ENCODE peak calls at places on chromosomes 5 and 9, in four cellular contexts. I is tibial artery, Q is choroid plexus epithelial cell, D is upper lobe of right lung. O is an unnamed sample.

GRCh38 chr5:60010328-60010727 is 116.8 kb upstream of the PDE4D start:
- DNase-seq in I (no peak), Q (no peak), D (no peak), O (no peak)

GRCh38 chr9:14222149-14222835 is 91.6 kb downstream of the NFIB start:
- DNase-seq in D (no peak), I (no peak), Q (no peak), O (no peak)

GRCh38 chr5:168992687-168993086 is 308.3 kb downstream of the SLIT3 start:
- DNase-seq in D (no peak), I (no peak), Q (no peak), O (no peak)

GRCh38 chr9:15724006-15724405 is 171.2 kb downstream of the CCDC171 start:
- DNase-seq in I (no peak), D (no peak), Q (peak), O (no peak)

GRCh38 chr5:145855842-145856267 is 17.0 kb downstream of the GRXCR2 start:
- DNase-seq in D (no peak), Q (no peak), I (no peak), O (no peak)

GRCh38 chr9:99105152-99106043 is 485 bp downstream of the TGFBR1 start:
- DNase-seq in D (peak), Q (peak), I (peak), O (peak)

GRCh38 chr9:32350682-32351081 is 33.8 kb upstream of the ACO1 start:
- DNase-seq in D (no peak), I (no peak), Q (peak), O (no peak)

GRCh38 chr9:4936823-4937222 is 48.2 kb upstream of the JAK2 start:
- DNase-seq in Q (no peak), D (no peak), I (no peak), O (no peak)

GRCh38 chr5:39948867-39949468 is 524.2 kb upstream of the DAB2 start:
- DNase-seq in I (no peak), D (no peak), Q (peak), O (no peak)

GRCh38 chr9:13033959-13034695 is 245.4 kb downstream of the MPDZ start:
- DNase-seq in Q (peak), D (peak), I (peak), O (peak)

GRCh38 chr9:36191290-36191645 is 547 bp downstream of the CLTA start:
- DNase-seq in Q (peak), I (no peak), D (peak), O (peak)

GRCh38 chr5:161566081-161566480 is 19.6 kb upstream of the GABRB2 start:
- DNase-seq in D (no peak), I (no peak), Q (no peak), O (no peak)

GRCh38 chr9:137461663-137462395 is 2.7 kb upstream of the NSMF start:
- DNase-seq in I (peak), Q (peak), D (peak), O (peak)

GRCh38 chr9:2260401-2261306 is 245.5 kb downstream of the SMARCA2 start:
- DNase-seq in I (no peak), D (no peak), Q (peak), O (no peak)

GRCh38 chr9:133108794-133109641 is 12.0 kb downstream of the RALGDS start:
- DNase-seq in I (peak), Q (no peak), D (peak), O (peak)

GRCh38 chr5:31563216-31563615 is 31.1 kb downstream of the C5orf22 start:
- DNase-seq in Q (peak), D (no peak), I (no peak), O (no peak)

GRCh38 chr9:34382879-34383278 is 6.2 kb upstream of the MYORG start:
- DNase-seq in D (peak), I (no peak), Q (no peak), O (no peak)

GRCh38 chr9:4985376-4986266 is 549 bp downstream of the JAK2 start:
- DNase-seq in I (no peak), D (peak), Q (peak), O (peak)

GRCh38 chr9:123643518-123643917 is 286.4 kb downstream of the DENND1A start:
- DNase-seq in Q (no peak), D (no peak), I (no peak), O (peak)

GRCh38 chr9:14445946-14446345 is 132.0 kb upstream of the NFIB start:
- DNase-seq in I (no peak), Q (no peak), D (no peak), O (no peak)

GRCh38 chr9:79661279-79661678 is 89.5 kb downstream of the TLE4 start:
- DNase-seq in I (no peak), D (no peak), Q (no peak), O (no peak)

GRCh38 chr5:54774281-54775171 is 210.9 kb downstream of the ESM1 start:
- DNase-seq in D (peak), I (peak), Q (no peak), O (peak)

DNA sequence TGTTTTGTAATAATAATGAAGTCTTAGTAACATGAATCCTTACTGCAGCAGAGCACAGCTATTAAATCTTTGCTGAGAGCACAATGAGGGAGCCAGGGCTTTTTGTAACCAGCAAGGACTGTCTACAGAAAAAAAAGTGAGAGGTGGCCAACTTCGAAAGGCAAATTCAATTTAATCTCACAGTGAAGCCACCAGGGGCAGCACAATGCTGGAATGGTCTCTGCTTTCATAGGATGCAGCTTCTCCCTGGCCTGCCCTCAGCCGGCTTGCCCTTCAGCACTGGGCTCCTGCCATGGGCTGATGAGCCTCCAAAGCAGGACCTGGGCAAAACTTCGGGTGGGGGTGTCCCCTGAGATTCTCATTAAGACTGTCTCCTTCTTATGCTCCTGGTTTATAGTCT is 134.3 kb downstream of the GNAQ start:
- DNase-seq in D (no peak), I (no peak), Q (peak), O (no peak)
- TF ChIP-seq CTCF in D (no peak), I (no peak), Q (peak), O (no peak)

DNA sequence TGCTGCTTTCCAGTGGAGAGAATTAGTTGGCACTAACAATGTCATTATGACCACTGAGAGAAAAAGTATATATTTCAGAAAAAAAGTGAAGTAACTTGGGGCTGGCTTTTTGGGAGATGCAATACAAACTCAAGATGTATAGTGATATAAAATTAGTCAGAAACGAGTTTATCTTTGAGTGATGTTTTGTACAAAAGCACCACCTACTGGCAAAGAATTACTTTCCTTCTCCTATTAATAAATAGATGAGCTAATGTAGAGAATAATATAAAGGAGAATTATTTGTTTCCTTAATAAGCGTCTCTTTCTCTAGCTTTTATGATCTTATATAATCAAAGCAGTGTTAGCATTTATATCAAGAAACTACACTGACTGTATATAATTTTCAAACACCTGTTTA is 158.8 kb downstream of the MEF2C start:
- DNase-seq in D (no peak), Q (peak), I (no peak), O (no peak)
- TF ChIP-seq CTCF in D (no peak), Q (peak), I (no peak), O (no peak)

DNA sequence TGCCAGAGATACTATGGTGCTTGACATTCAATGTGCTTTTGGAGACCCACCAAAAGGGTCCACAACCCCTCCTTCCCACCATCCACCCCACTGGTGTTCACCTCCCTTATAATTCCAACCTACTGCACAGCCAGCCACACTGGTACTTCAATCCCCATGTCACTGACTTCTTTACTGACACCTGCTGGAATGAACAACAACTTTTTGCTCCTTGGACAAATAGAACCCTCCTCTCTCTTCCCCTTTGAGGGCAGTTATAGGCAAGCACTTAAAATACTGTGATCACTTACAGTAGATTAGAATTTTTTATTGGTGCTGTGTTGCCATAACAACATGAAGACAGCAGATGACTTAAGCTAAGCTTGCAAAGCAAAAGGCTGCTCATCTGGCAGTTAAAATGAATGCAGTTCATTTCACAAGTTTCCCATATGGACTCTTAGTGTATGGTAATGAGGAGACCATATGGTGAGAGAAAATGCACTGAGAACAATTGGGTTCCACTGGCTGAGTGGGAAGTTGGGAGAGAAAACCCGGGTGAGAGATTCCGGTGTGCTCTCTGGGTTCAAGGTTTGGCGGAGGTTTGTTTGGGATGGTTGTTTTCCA is 374.4 kb downstream of the EBF1 start:
- DNase-seq in D (no peak), Q (peak), I (no peak), O (no peak)
- TF ChIP-seq CTCF in D (no peak), Q (no peak), I (no peak), O (no peak)

DNA sequence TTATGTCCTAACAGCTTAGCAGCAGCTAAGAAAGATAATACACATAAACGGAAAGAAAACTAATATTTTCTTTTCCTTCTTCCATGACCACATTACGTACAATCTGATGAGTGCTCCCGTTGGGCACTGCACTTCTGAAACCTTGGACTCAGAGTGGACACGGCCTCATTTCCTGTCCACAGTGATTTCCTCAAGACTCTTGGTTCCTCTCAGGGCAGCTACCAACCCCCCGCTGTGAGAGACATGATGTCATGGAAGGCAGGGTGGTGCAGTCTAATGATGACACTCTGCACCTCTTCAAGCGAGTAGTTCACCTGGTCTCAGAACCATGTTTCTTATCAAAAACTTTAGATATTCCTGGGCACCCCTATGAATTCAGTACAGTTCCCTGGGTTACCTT is 68.7 kb upstream of the CTSL start:
- DNase-seq in Q (peak), D (no peak), I (peak), O (peak)
- TF ChIP-seq CTCF in Q (no peak), D (no peak), I (no peak), O (no peak)

DNA sequence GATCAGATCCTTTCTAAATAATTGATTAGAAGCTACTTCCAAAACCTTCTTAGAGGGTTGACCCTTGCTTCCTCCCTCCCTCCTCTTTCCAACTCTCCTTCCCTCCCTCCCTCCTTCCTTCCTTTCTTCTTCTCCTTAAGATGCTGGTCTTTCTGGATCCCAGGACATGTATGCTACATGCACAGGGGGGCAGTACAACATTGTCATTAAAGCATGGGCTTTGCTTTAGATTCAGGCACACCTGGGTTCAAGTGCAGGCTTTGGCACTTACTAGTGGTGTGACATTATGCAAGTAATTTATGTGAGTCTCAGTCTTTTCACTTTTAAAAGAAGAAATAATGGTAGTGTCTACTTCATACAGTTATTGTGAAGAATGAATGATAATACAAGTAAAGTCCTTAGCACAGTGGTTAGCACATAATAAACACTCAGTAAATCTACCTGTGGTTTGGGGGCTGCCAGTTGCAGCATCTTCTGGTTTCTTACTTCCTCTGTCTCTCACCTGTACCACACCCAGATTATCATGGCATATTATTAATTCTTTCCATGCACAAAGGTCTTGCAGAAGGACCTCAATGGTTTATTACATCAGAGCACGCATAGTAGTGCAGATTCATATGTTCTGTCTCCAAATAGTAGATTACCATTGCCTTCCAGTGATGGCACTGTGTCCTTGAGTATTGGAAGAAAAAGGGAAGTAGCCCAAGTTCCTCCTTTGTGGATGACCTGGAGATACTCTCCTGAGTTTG is 154.1 kb downstream of the ARHGAP26 start:
- DNase-seq in D (no peak), Q (peak), I (no peak), O (no peak)
- TF ChIP-seq CTCF in D (peak), Q (peak), I (no peak), O (no peak)